ENCODE peak calls at places on chromosomes 13 and 19, in four cellular contexts. B, P, G and I are unnamed samples.

GRCh38 chr19:50486823-50487515 is 10.3 kb upstream of the GARIN5A start:
- DNase-seq in B (peak; percentile 63), P (no peak), G (peak; percentile 57), I (no peak)

GRCh38 chr13:79457948-79458347 is 23.0 kb upstream of the NDFIP2 start:
- DNase-seq in G (no peak), P (no peak), B (no peak), I (no peak)

GRCh38 chr13:26914624-26915023 is 154.0 kb upstream of the GPR12 start:
- DNase-seq in B (no peak), P (no peak), G (no peak), I (no peak)

GRCh38 chr13:43307221-43307920 is 284.0 kb downstream of the DNAJC15 start:
- DNase-seq in B (no peak), P (no peak), G (no peak), I (no peak)

GRCh38 chr13:88651531-88651930 is 980.4 kb downstream of the SLITRK5 start:
- DNase-seq in P (no peak), B (no peak), G (no peak), I (no peak)

GRCh38 chr13:74573654-74574053 is 439.4 kb upstream of the KLF12 start:
- DNase-seq in B (no peak), G (no peak), P (peak; percentile 8), I (no peak)

GRCh38 chr19:576768-577438 is 4.5 kb downstream of the BSG start:
- DNase-seq in P (no peak), B (no peak), G (no peak), I (no peak)

GRCh38 chr19:17627161-17627560 is 61.0 kb downstream of the UNC13A start:
- DNase-seq in G (no peak), B (peak; percentile 5), P (no peak), I (no peak)

GRCh38 chr13:37729876-37730275 is 131.3 kb upstream of the POSTN start:
- DNase-seq in P (no peak), G (no peak), B (no peak), I (no peak)

GRCh38 chr13:34731486-34731885 is 210.6 kb upstream of the NBEA start:
- DNase-seq in B (no peak), P (no peak), G (no peak), I (no peak)

GRCh38 chr19:15296841-15297415 is 35.4 kb downstream of the BRD4 start:
- DNase-seq in P (no peak), B (no peak), G (no peak), I (no peak)

GRCh38 chr13:20381401-20381800 is 144.3 kb downstream of the CRYL1 start:
- DNase-seq in P (no peak), G (no peak), B (no peak), I (no peak)

GRCh38 chr13:98189841-98190505 is 12.9 kb upstream of the RNF113B start:
- DNase-seq in G (peak; percentile 52), B (no peak), P (peak; percentile 50), I (no peak)

DNA sequence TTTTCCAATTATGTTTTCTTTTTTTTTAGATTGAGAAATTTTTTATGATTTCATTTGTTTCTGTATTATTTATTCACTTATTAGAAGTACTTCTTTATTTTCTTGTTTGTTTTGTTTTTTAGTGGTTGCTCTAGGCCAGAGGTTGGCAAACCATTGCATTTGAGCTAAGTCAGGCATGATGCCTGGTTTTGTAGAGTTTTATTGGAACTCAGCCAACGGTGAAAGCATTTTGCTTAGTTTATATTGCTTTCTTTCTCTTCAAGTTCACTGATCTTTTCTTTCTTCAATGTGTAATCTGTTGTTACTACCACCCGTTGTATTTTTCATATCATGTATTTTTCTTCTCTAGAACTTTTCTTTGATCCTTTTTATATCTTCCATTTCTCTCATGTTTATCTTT is 19.7 kb downstream of the ZNF567 start:
- DNase-seq in B (no peak), G (no peak), P (no peak), I (no peak)
- H3K9me3 ChIP-seq in B (peaks cover 88% of the 10 kb centered on the region), G (peaks cover 37% of the 10 kb centered on the region), P (peaks cover 93% of the 10 kb centered on the region), I (peaks cover 38% of the 10 kb centered on the region)

GRCh38 chr19:42152876-42153275 is 20.6 kb upstream of the POU2F2 start:
- DNase-seq in B (no peak), P (no peak), G (peak; percentile 26), I (no peak)
- TF ChIP-seq CTCF in B (no peak), P (no peak), G (no peak), I (no peak)

GRCh38 chr13:21453352-21454089 is 5.6 kb downstream of the ZDHHC20 start:
- DNase-seq in G (no peak), P (no peak), B (no peak), I (no peak)
- H3K4me1 ChIP-seq in G (peaks cover 2% of the 10 kb centered on the region), P (peaks cover 12% of the 10 kb centered on the region), B (peaks cover 43% of the 10 kb centered on the region), I (peaks cover 4% of the 10 kb centered on the region)

DNA sequence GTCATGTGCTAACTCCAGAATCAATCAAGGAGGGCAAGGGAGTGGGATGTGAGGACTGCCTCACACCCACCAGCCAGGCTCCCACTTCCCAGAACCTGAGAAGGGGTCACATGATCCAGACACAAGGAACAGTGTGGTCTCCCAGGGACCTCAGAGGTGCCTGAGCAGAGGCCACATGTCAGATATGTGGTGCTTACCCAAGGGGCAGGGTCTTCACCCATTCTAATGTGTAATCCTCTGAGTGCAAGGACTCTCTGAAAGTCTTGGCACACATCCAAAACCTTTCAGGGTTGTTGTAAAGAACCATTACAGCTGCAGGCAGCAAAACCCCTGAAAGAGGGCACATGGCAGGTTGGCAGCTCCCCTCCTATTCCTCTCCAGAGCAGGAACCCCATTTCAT is 656.6 kb downstream of the UQCRFS1 start:
- DNase-seq in G (no peak), B (no peak), P (no peak), I (no peak)
- H3K9me3 ChIP-seq in G (no peaks in the 10 kb centered on the region), B (no peaks in the 10 kb centered on the region), P (no peaks in the 10 kb centered on the region), I (peaks cover 1% of the 10 kb centered on the region)

DNA sequence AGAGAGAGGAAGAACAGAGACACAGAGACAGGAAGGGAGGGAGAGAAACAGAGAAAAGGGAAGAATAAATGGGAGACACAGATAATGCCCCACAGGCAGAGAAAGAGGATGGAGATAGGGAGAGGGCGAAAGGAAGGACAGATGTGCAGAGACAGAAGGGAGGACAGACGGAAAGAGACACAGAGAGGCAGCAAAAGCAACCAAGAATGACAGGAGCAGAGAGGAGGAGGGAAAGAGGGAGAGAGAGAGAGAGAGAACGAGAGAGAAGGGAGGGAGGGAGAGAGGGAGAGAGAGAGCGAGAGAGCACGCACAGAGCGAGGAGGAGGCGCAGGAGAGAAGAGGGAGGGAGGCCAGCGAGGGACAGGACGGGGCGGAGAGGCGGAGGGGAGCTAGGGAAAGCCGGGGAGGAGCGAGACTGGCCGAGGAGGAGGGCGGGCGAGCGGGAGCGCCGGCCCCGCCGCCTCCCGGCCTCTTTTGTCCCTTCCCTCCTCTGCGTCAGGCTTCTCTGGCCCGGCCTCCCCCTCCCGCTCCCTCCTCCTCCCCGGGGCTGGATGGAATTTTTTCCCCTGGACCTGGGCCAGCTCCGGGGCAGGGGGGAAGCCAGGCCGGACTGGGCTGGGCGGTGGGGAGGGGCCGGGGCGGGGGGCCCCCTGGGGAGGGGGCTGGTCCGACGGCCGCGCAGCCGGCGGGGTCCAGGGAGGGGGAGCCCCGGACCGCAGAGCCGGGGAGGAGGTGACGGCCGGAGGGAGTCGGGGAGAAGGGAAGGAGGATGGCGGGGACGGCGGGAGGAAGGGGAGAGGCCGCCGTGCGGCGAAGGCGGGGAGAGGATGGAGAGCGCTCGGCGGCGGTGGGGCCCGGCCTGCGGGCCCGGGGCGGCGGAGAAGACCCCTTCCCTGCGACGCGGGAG is 4.2 kb upstream of the SPACA6 start:
- DNase-seq in P (peak; percentile 96), B (peak; percentile 88), G (peak; percentile 90), I (peak; percentile 86)
- TF ChIP-seq CTCF in P (no peak), B (no peak), G (no peak), I (no peak)

GRCh38 chr13:48493851-48494250 is 39.0 kb downstream of the RCBTB2 start:
- DNase-seq in P (no peak), G (no peak), B (no peak), I (no peak)
- H3K4me1 ChIP-seq in P (peaks cover 31% of the 10 kb centered on the region), G (no peaks in the 10 kb centered on the region), B (peaks cover 40% of the 10 kb centered on the region), I (peaks cover 18% of the 10 kb centered on the region)

GRCh38 chr19:51965583-51965982 is 21.1 kb downstream of the ZNF350 start:
- DNase-seq in B (no peak), G (no peak), P (no peak), I (no peak)

DNA sequence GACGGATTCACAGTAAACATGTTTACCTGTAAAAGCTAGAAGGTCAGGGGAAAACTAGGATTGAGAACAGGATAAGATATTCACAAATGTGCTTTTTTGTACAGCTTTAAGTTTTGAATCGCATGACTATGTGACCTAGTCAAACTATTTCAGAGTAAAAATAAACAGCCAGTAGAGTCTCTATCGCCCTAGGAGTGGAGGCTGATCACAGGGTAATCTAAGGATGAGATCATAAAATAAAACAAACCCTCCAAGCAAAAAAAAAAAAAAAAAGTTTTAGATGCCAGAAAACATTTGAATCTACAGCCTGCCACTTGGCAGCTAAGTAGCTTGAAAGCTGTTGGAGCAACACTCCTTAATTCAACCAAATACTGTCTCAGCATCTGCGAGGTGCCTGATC is 26.8 kb downstream of the ZNF350 start:
- DNase-seq in P (no peak), G (no peak), B (no peak), I (no peak)
- H3K9me3 ChIP-seq in P (peaks cover 19% of the 10 kb centered on the region), G (no peaks in the 10 kb centered on the region), B (peaks cover 88% of the 10 kb centered on the region), I (peaks cover 5% of the 10 kb centered on the region)

GRCh38 chr19:12244370-12244769 is 50.3 kb downstream of the ZNF44 start:
- DNase-seq in P (no peak), G (no peak), B (no peak), I (no peak)
- TF ChIP-seq CTCF in P (no peak), G (no peak), B (no peak), I (no peak)

GRCh38 chr19:7263521-7263920 is 30.7 kb downstream of the INSR start:
- DNase-seq in P (no peak), B (no peak), G (no peak), I (no peak)

GRCh38 chr19:7264858-7265257 is 29.4 kb downstream of the INSR start:
- DNase-seq in G (no peak), B (no peak), P (no peak), I (no peak)

GRCh38 chr19:7267792-7268736 is 26.1 kb downstream of the INSR start:
- DNase-seq in B (peak; percentile 65), G (no peak), P (no peak), I (no peak)

GRCh38 chr19:7266832-7267231 is 27.4 kb downstream of the INSR start:
- DNase-seq in G (no peak), P (no peak), B (peak; percentile 11), I (no peak)

DNA sequence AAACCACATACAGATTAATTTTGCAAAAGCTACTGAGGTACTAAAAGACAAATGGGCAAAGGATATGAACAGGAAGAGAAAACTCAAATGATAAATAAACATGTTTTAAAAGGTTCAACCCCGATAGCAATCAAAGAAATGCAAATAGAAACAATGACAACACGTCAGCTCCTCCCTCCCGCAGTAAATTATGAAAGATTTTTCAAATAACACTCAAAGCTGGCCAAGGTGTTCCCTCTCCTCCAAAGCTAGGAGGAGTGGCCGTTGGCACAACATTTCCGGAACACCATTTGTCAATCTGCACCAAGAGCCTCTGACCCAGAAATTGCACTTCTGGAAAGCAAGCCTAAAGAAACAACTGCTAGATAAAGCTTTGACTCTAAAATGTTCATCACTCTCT is 28.3 kb downstream of the INSR start:
- DNase-seq in P (no peak), G (no peak), B (peak; percentile 61), I (no peak)
- H3K4me1 ChIP-seq in P (peaks cover 31% of the 10 kb centered on the region), G (no peaks in the 10 kb centered on the region), B (peaks cover 25% of the 10 kb centered on the region), I (no peaks in the 10 kb centered on the region)

GRCh38 chr13:19154843-19155242 is 26.8 kb downstream of the TUBA3C start:
- DNase-seq in G (no peak), P (no peak), B (no peak), I (no peak)
- H3K9me3 ChIP-seq in G (no peaks in the 10 kb centered on the region), P (no peaks in the 10 kb centered on the region), B (no peaks in the 10 kb centered on the region), I (no peaks in the 10 kb centered on the region)